ENCODE peak calls at places on chromosomes 4 and X, in nine cellular contexts. One of them, this sample, is unnamed.

GRCh38 chr4:181684310-181684709 is 558.9 kb upstream of the TENM3 start:
- DNase-seq in fibroblast of mammary gland: peak
- DNase-seq in right lobe of liver: no peak
- DNase-seq in activated B cell treated with CpG ODN at 0.5 μM for 24 hours: no peak
- DNase-seq in K562: no peak
- DNase-seq in heart right ventricle: no peak
- DNase-seq in WERI-Rb-1: no peak
- DNase-seq in type B pancreatic cell: no peak
- DNase-seq in neural progenitor cell: no peak
- DNase-seq in this sample: no peak

GRCh38 chr4:156190606-156191005 is 236.9 kb upstream of the CTSO start:
- DNase-seq in fibroblast of mammary gland: peak
- DNase-seq in right lobe of liver: no peak
- DNase-seq in activated B cell treated with CpG ODN at 0.5 μM for 24 hours: no peak
- DNase-seq in K562: no peak
- DNase-seq in heart right ventricle: no peak
- DNase-seq in WERI-Rb-1: no peak
- DNase-seq in type B pancreatic cell: no peak
- DNase-seq in neural progenitor cell: no peak
- DNase-seq in this sample: peak

GRCh38 chr4:41538017-41538733 is at the start of gene LIMCH1:
- DNase-seq in fibroblast of mammary gland: no peak
- DNase-seq in right lobe of liver: peak
- DNase-seq in activated B cell treated with CpG ODN at 0.5 μM for 24 hours: no peak
- DNase-seq in K562: no peak
- DNase-seq in heart right ventricle: peak
- DNase-seq in WERI-Rb-1: no peak
- DNase-seq in type B pancreatic cell: no peak
- DNase-seq in neural progenitor cell: peak
- DNase-seq in this sample: no peak

GRCh38 chrX:24672701-24673190 is 21.0 kb upstream of the POLA1 start:
- DNase-seq in fibroblast of mammary gland: no peak
- DNase-seq in right lobe of liver: no peak
- DNase-seq in activated B cell treated with CpG ODN at 0.5 μM for 24 hours: no peak
- DNase-seq in K562: peak
- DNase-seq in heart right ventricle: no peak
- DNase-seq in WERI-Rb-1: no peak
- DNase-seq in type B pancreatic cell: no peak
- DNase-seq in neural progenitor cell: peak
- DNase-seq in this sample: no peak

GRCh38 chr4:38082424-38083374 is 122.5 kb downstream of the PTTG2 start:
- DNase-seq in fibroblast of mammary gland: peak
- DNase-seq in right lobe of liver: no peak
- DNase-seq in activated B cell treated with CpG ODN at 0.5 μM for 24 hours: no peak
- DNase-seq in K562: peak
- DNase-seq in heart right ventricle: no peak
- DNase-seq in WERI-Rb-1: no peak
- DNase-seq in type B pancreatic cell: no peak
- DNase-seq in neural progenitor cell: no peak
- DNase-seq in this sample: no peak

GRCh38 chr4:79049840-79050520 is 110.7 kb upstream of the PAQR3 start:
- DNase-seq in fibroblast of mammary gland: no peak
- DNase-seq in right lobe of liver: no peak
- DNase-seq in activated B cell treated with CpG ODN at 0.5 μM for 24 hours: no peak
- DNase-seq in K562: no peak
- DNase-seq in heart right ventricle: no peak
- DNase-seq in WERI-Rb-1: no peak
- DNase-seq in type B pancreatic cell: no peak
- DNase-seq in neural progenitor cell: no peak
- DNase-seq in this sample: no peak

GRCh38 chrX:47311857-47312774 is 58.3 kb upstream of the ZNF157 start:
- DNase-seq in fibroblast of mammary gland: peak
- DNase-seq in right lobe of liver: no peak
- DNase-seq in activated B cell treated with CpG ODN at 0.5 μM for 24 hours: no peak
- DNase-seq in K562: peak
- DNase-seq in heart right ventricle: no peak
- DNase-seq in WERI-Rb-1: peak
- DNase-seq in type B pancreatic cell: no peak
- DNase-seq in neural progenitor cell: peak
- DNase-seq in this sample: peak

GRCh38 chr4:182819751-182820150 is 97.4 kb downstream of the DCTD start:
- DNase-seq in fibroblast of mammary gland: no peak
- DNase-seq in right lobe of liver: no peak
- DNase-seq in activated B cell treated with CpG ODN at 0.5 μM for 24 hours: no peak
- DNase-seq in K562: no peak
- DNase-seq in heart right ventricle: no peak
- DNase-seq in WERI-Rb-1: no peak
- DNase-seq in type B pancreatic cell: no peak
- DNase-seq in neural progenitor cell: no peak
- DNase-seq in this sample: no peak

GRCh38 chr4:177938226-177938625 is 496.0 kb upstream of the AGA start:
- DNase-seq in fibroblast of mammary gland: no peak
- DNase-seq in right lobe of liver: no peak
- DNase-seq in activated B cell treated with CpG ODN at 0.5 μM for 24 hours: no peak
- DNase-seq in K562: no peak
- DNase-seq in heart right ventricle: no peak
- DNase-seq in WERI-Rb-1: no peak
- DNase-seq in type B pancreatic cell: no peak
- DNase-seq in neural progenitor cell: no peak
- DNase-seq in this sample: peak
- TF ChIP-seq CTCF in fibroblast of mammary gland: no peak
- TF ChIP-seq CTCF in right lobe of liver: no peak
- TF ChIP-seq CTCF in activated B cell treated with CpG ODN at 0.5 μM for 24 hours: no peak
- TF ChIP-seq CTCF in K562: no peak
- TF ChIP-seq CTCF in heart right ventricle: no peak
- TF ChIP-seq CTCF in WERI-Rb-1: no peak
- TF ChIP-seq CTCF in type B pancreatic cell: no peak
- TF ChIP-seq CTCF in neural progenitor cell: no peak
- TF ChIP-seq CTCF in this sample: no peak

GRCh38 chrX:34300871-34301270 is 168.8 kb upstream of the FAM47A start:
- DNase-seq in fibroblast of mammary gland: peak
- DNase-seq in right lobe of liver: no peak
- DNase-seq in activated B cell treated with CpG ODN at 0.5 μM for 24 hours: no peak
- DNase-seq in K562: peak
- DNase-seq in heart right ventricle: no peak
- DNase-seq in WERI-Rb-1: peak
- DNase-seq in type B pancreatic cell: no peak
- DNase-seq in neural progenitor cell: peak
- DNase-seq in this sample: peak
- TF ChIP-seq CTCF in fibroblast of mammary gland: peak
- TF ChIP-seq CTCF in right lobe of liver: peak
- TF ChIP-seq CTCF in activated B cell treated with CpG ODN at 0.5 μM for 24 hours: no peak
- TF ChIP-seq CTCF in K562: peak
- TF ChIP-seq CTCF in heart right ventricle: peak
- TF ChIP-seq CTCF in WERI-Rb-1: peak
- TF ChIP-seq CTCF in type B pancreatic cell: peak
- TF ChIP-seq CTCF in neural progenitor cell: peak
- TF ChIP-seq CTCF in this sample: peak

GRCh38 chr4:108181704-108182103 is 13.0 kb upstream of the LEF1 start:
- DNase-seq in fibroblast of mammary gland: no peak
- DNase-seq in right lobe of liver: no peak
- DNase-seq in activated B cell treated with CpG ODN at 0.5 μM for 24 hours: no peak
- DNase-seq in K562: peak
- DNase-seq in heart right ventricle: no peak
- DNase-seq in WERI-Rb-1: peak
- DNase-seq in type B pancreatic cell: no peak
- DNase-seq in neural progenitor cell: no peak
- DNase-seq in this sample: no peak

GRCh38 chr4:108175966-108176365 is 7.2 kb upstream of the LEF1 start:
- DNase-seq in fibroblast of mammary gland: no peak
- DNase-seq in right lobe of liver: no peak
- DNase-seq in activated B cell treated with CpG ODN at 0.5 μM for 24 hours: no peak
- DNase-seq in K562: no peak
- DNase-seq in heart right ventricle: no peak
- DNase-seq in WERI-Rb-1: no peak
- DNase-seq in type B pancreatic cell: no peak
- DNase-seq in neural progenitor cell: no peak
- DNase-seq in this sample: no peak

GRCh38 chr4:108180513-108180912 is 11.8 kb upstream of the LEF1 start:
- DNase-seq in fibroblast of mammary gland: no peak
- DNase-seq in right lobe of liver: no peak
- DNase-seq in activated B cell treated with CpG ODN at 0.5 μM for 24 hours: no peak
- DNase-seq in K562: no peak
- DNase-seq in heart right ventricle: no peak
- DNase-seq in WERI-Rb-1: no peak
- DNase-seq in type B pancreatic cell: no peak
- DNase-seq in neural progenitor cell: no peak
- DNase-seq in this sample: no peak
- TF ChIP-seq CTCF in fibroblast of mammary gland: no peak
- TF ChIP-seq CTCF in right lobe of liver: no peak
- TF ChIP-seq CTCF in activated B cell treated with CpG ODN at 0.5 μM for 24 hours: no peak
- TF ChIP-seq CTCF in K562: no peak
- TF ChIP-seq CTCF in heart right ventricle: no peak
- TF ChIP-seq CTCF in WERI-Rb-1: no peak
- TF ChIP-seq CTCF in type B pancreatic cell: no peak
- TF ChIP-seq CTCF in neural progenitor cell: no peak
- TF ChIP-seq CTCF in this sample: no peak

GRCh38 chrX:66000178-66000577 is 39.7 kb downstream of the VSIG4 start:
- DNase-seq in fibroblast of mammary gland: no peak
- DNase-seq in right lobe of liver: no peak
- DNase-seq in activated B cell treated with CpG ODN at 0.5 μM for 24 hours: no peak
- DNase-seq in K562: no peak
- DNase-seq in heart right ventricle: no peak
- DNase-seq in WERI-Rb-1: no peak
- DNase-seq in type B pancreatic cell: no peak
- DNase-seq in neural progenitor cell: no peak
- DNase-seq in this sample: no peak
- TF ChIP-seq CTCF in fibroblast of mammary gland: no peak
- TF ChIP-seq CTCF in right lobe of liver: no peak
- TF ChIP-seq CTCF in activated B cell treated with CpG ODN at 0.5 μM for 24 hours: no peak
- TF ChIP-seq CTCF in K562: no peak
- TF ChIP-seq CTCF in heart right ventricle: no peak
- TF ChIP-seq CTCF in WERI-Rb-1: no peak
- TF ChIP-seq CTCF in type B pancreatic cell: no peak
- TF ChIP-seq CTCF in neural progenitor cell: no peak
- TF ChIP-seq CTCF in this sample: no peak

GRCh38 chr4:97984545-97985131 is 158.6 kb downstream of the STPG2 start:
- DNase-seq in fibroblast of mammary gland: no peak
- DNase-seq in right lobe of liver: no peak
- DNase-seq in activated B cell treated with CpG ODN at 0.5 μM for 24 hours: no peak
- DNase-seq in K562: peak
- DNase-seq in heart right ventricle: no peak
- DNase-seq in WERI-Rb-1: peak
- DNase-seq in type B pancreatic cell: no peak
- DNase-seq in neural progenitor cell: peak
- DNase-seq in this sample: peak
- TF ChIP-seq CTCF in fibroblast of mammary gland: peak
- TF ChIP-seq CTCF in right lobe of liver: peak
- TF ChIP-seq CTCF in activated B cell treated with CpG ODN at 0.5 μM for 24 hours: no peak
- TF ChIP-seq CTCF in K562: no peak
- TF ChIP-seq CTCF in heart right ventricle: no peak
- TF ChIP-seq CTCF in WERI-Rb-1: peak
- TF ChIP-seq CTCF in type B pancreatic cell: peak
- TF ChIP-seq CTCF in neural progenitor cell: peak
- TF ChIP-seq CTCF in this sample: peak

DNA sequence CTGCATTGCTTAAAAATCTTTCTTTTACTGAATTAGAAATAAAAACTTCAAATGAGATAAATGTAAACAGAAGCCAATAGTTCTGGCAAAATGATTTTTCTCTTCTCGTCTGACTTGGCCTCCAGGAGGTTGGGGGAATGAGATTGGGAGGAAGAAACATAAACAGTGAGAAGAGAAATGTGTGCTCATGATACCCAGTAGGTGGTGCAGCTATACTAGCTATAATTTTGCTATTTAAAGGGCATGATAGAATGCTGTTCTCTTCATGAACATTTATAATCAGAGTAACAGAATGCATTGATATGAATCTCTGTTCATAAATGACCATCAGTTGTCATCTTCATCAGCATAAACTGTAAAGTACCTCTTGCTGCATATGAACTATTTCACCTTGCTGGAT is 85.5 kb downstream of the TACR3 start:
- DNase-seq in fibroblast of mammary gland: peak
- DNase-seq in right lobe of liver: no peak
- DNase-seq in activated B cell treated with CpG ODN at 0.5 μM for 24 hours: no peak
- DNase-seq in K562: no peak
- DNase-seq in heart right ventricle: no peak
- DNase-seq in WERI-Rb-1: no peak
- DNase-seq in type B pancreatic cell: no peak
- DNase-seq in neural progenitor cell: no peak
- DNase-seq in this sample: peak
- TF ChIP-seq CTCF in fibroblast of mammary gland: no peak
- TF ChIP-seq CTCF in right lobe of liver: no peak
- TF ChIP-seq CTCF in activated B cell treated with CpG ODN at 0.5 μM for 24 hours: no peak
- TF ChIP-seq CTCF in K562: no peak
- TF ChIP-seq CTCF in heart right ventricle: no peak
- TF ChIP-seq CTCF in WERI-Rb-1: no peak
- TF ChIP-seq CTCF in type B pancreatic cell: peak
- TF ChIP-seq CTCF in neural progenitor cell: no peak
- TF ChIP-seq CTCF in this sample: peak

GRCh38 chr4:28462766-28463165 is 1602.1 kb downstream of the STIM2 start:
- DNase-seq in fibroblast of mammary gland: peak
- DNase-seq in right lobe of liver: no peak
- DNase-seq in activated B cell treated with CpG ODN at 0.5 μM for 24 hours: no peak
- DNase-seq in K562: no peak
- DNase-seq in heart right ventricle: no peak
- DNase-seq in WERI-Rb-1: no peak
- DNase-seq in type B pancreatic cell: no peak
- DNase-seq in neural progenitor cell: peak
- DNase-seq in this sample: no peak
- TF ChIP-seq CTCF in fibroblast of mammary gland: peak
- TF ChIP-seq CTCF in right lobe of liver: no peak
- TF ChIP-seq CTCF in activated B cell treated with CpG ODN at 0.5 μM for 24 hours: no peak
- TF ChIP-seq CTCF in K562: no peak
- TF ChIP-seq CTCF in heart right ventricle: no peak
- TF ChIP-seq CTCF in WERI-Rb-1: peak
- TF ChIP-seq CTCF in type B pancreatic cell: no peak
- TF ChIP-seq CTCF in neural progenitor cell: peak
- TF ChIP-seq CTCF in this sample: peak

GRCh38 chr4:7630559-7631287 is 196.0 kb upstream of the PSAPL1 start:
- DNase-seq in fibroblast of mammary gland: peak
- DNase-seq in right lobe of liver: peak
- DNase-seq in activated B cell treated with CpG ODN at 0.5 μM for 24 hours: no peak
- DNase-seq in K562: no peak
- DNase-seq in heart right ventricle: peak
- DNase-seq in WERI-Rb-1: no peak
- DNase-seq in type B pancreatic cell: no peak
- DNase-seq in neural progenitor cell: no peak
- DNase-seq in this sample: peak
- TF ChIP-seq CTCF in fibroblast of mammary gland: no peak
- TF ChIP-seq CTCF in right lobe of liver: peak
- TF ChIP-seq CTCF in activated B cell treated with CpG ODN at 0.5 μM for 24 hours: no peak
- TF ChIP-seq CTCF in K562: no peak
- TF ChIP-seq CTCF in heart right ventricle: no peak
- TF ChIP-seq CTCF in WERI-Rb-1: no peak
- TF ChIP-seq CTCF in type B pancreatic cell: no peak
- TF ChIP-seq CTCF in neural progenitor cell: no peak
- TF ChIP-seq CTCF in this sample: no peak

GRCh38 chr4:105631818-105632400 is 76.6 kb downstream of the INTS12 start:
- DNase-seq in fibroblast of mammary gland: peak
- DNase-seq in right lobe of liver: no peak
- DNase-seq in activated B cell treated with CpG ODN at 0.5 μM for 24 hours: no peak
- DNase-seq in K562: no peak
- DNase-seq in heart right ventricle: no peak
- DNase-seq in WERI-Rb-1: no peak
- DNase-seq in type B pancreatic cell: no peak
- DNase-seq in neural progenitor cell: no peak
- DNase-seq in this sample: no peak
- TF ChIP-seq CTCF in fibroblast of mammary gland: peak
- TF ChIP-seq CTCF in right lobe of liver: no peak
- TF ChIP-seq CTCF in activated B cell treated with CpG ODN at 0.5 μM for 24 hours: no peak
- TF ChIP-seq CTCF in K562: no peak
- TF ChIP-seq CTCF in heart right ventricle: peak
- TF ChIP-seq CTCF in WERI-Rb-1: peak
- TF ChIP-seq CTCF in type B pancreatic cell: no peak
- TF ChIP-seq CTCF in neural progenitor cell: no peak
- TF ChIP-seq CTCF in this sample: peak